ENCODE peak calls at places on chromosome 11, in four cellular contexts. H is HepG2, S is A549, M is H1. Q is an unnamed sample.

GRCh38 chr11:110968348-110969062 is 256.3 kb upstream of the ARHGAP20 start:
- DNase-seq in H (no peak), S (no peak), M (no peak), Q (no peak)

GRCh38 chr11:63875506-63875905 is 36.6 kb downstream of the MARK2 start:
- DNase-seq in H (no peak), S (no peak), M (no peak), Q (no peak)

GRCh38 chr11:76624515-76625379 is 45.8 kb downstream of the LRRC32 start:
- DNase-seq in H (no peak), S (no peak), M (no peak), Q (peak)

GRCh38 chr11:36565033-36565610 is 2.7 kb upstream of the RAG1 start:
- DNase-seq in H (no peak), S (no peak), M (no peak), Q (no peak)

GRCh38 chr11:1162153-1162497 is 4.4 kb downstream of the MUC5AC start:
- DNase-seq in H (no peak), S (no peak), M (no peak), Q (no peak)

GRCh38 chr11:77401486-77402217 is 72.2 kb downstream of the PAK1 start:
- DNase-seq in H (no peak), S (no peak), M (no peak), Q (no peak)

GRCh38 chr11:73156686-73157085 is 14.6 kb upstream of the FCHSD2 start:
- DNase-seq in H (no peak), S (no peak), M (no peak), Q (no peak)

GRCh38 chr11:10623797-10624761 is 55.6 kb upstream of the LYVE1 start:
- DNase-seq in H (peak), S (peak), M (peak), Q (peak)

GRCh38 chr11:116135897-116136296 is 631.7 kb upstream of the CADM1 start:
- DNase-seq in H (no peak), S (no peak), M (no peak), Q (no peak)

GRCh38 chr11:122436188-122436555 is 219.3 kb upstream of the UBASH3B start:
- DNase-seq in H (no peak), S (no peak), M (no peak), Q (no peak)

GRCh38 chr11:78564037-78564888 is 10.4 kb downstream of the NARS2 start:
- DNase-seq in H (peak), S (peak), M (no peak), Q (peak)

GRCh38 chr11:124837491-124837856 is 27.8 kb upstream of the ROBO3 start:
- DNase-seq in H (peak), S (peak), M (peak), Q (peak)

GRCh38 chr11:48005878-48006277 is 25.5 kb downstream of the PTPRJ start:
- DNase-seq in H (no peak), S (no peak), M (no peak), Q (no peak)

GRCh38 chr11:69089258-69089657 is 40.5 kb downstream of the TPCN2 start:
- DNase-seq in H (no peak), S (peak), M (no peak), Q (peak)

GRCh38 chr11:57482782-57483569 is 22.6 kb downstream of the RTN4RL2 start:
- DNase-seq in H (no peak), S (peak), M (peak), Q (no peak)

GRCh38 chr11:59918987-59919589 is 19.1 kb upstream of the OOSP1 start:
- DNase-seq in H (peak), S (peak), M (peak), Q (peak)

GRCh38 chr11:20055312-20055711 is 105.0 kb downstream of the DBX1 start:
- DNase-seq in H (no peak), S (no peak), M (no peak), Q (no peak)

GRCh38 chr11:34525098-34525497 is 11.5 kb upstream of the ELF5 start:
- DNase-seq in H (no peak), S (no peak), M (no peak), Q (no peak)

GRCh38 chr11:33893711-33894401 is 2.0 kb upstream of the LMO2 start:
- DNase-seq in H (no peak), S (no peak), M (no peak), Q (peak)

GRCh38 chr11:113256431-113257227 is 57.8 kb upstream of the TTC12 start:
- DNase-seq in H (no peak), S (no peak), M (no peak), Q (no peak)

GRCh38 chr11:95081010-95081409 is 8.6 kb upstream of the ENDOD1 start:
- DNase-seq in H (no peak), S (no peak), M (no peak), Q (no peak)

GRCh38 chr11:19711911-19712280 is 741 bp upstream of the NAV2 start:
- DNase-seq in H (no peak), S (no peak), M (no peak), Q (no peak)

GRCh38 chr11:10439924-10440323 is 15.1 kb upstream of the AMPD3 start:
- DNase-seq in H (no peak), S (no peak), M (no peak), Q (no peak)

GRCh38 chr11:8720376-8720775 is 37.8 kb downstream of the RPL27A start:
- DNase-seq in H (no peak), S (no peak), M (no peak), Q (no peak)

GRCh38 chr11:10387209-10388083 is 67.6 kb upstream of the AMPD3 start:
- DNase-seq in H (no peak), S (no peak), M (peak), Q (no peak)

GRCh38 chr11:5380740-5381342 is 2.8 kb upstream of the OR51M1 start:
- DNase-seq in H (peak), S (peak), M (peak), Q (peak)

GRCh38 chr11:16839821-16840220 is 101.4 kb downstream of the C11orf58 start:
- DNase-seq in H (no peak), S (no peak), M (no peak), Q (no peak)

GRCh38 chr11:92390783-92391182 is 166.2 kb downstream of the FAT3 start:
- DNase-seq in H (no peak), S (no peak), M (no peak), Q (no peak)

GRCh38 chr11:61384271-61385242 is 7.8 kb upstream of the TMEM216 start:
- DNase-seq in H (peak), S (peak), M (peak), Q (peak)
- TF ChIP-seq PHF8 in H (no peak), S (no peak), M (no peak), Q (no peak)

GRCh38 chr11:118609380-118610219 is 2.2 kb downstream of the PHLDB1 start:
- DNase-seq in H (no peak), S (no peak), M (peak), Q (no peak)
- TF ChIP-seq PHF8 in H (no peak), S (no peak), M (no peak), Q (no peak)

GRCh38 chr11:45739866-45740265 is 65.1 kb upstream of the SLC35C1 start:
- DNase-seq in H (no peak), S (peak), M (no peak), Q (no peak)
- TF ChIP-seq PHF8 in H (no peak), S (no peak), M (no peak), Q (no peak)

GRCh38 chr11:12298610-12299009 is 78.8 kb upstream of the PARVA start:
- DNase-seq in H (no peak), S (no peak), M (no peak), Q (no peak)

GRCh38 chr11:12306830-12307229 is 70.5 kb upstream of the PARVA start:
- DNase-seq in H (no peak), S (no peak), M (no peak), Q (no peak)

GRCh38 chr11:12303431-12304149 is 73.8 kb upstream of the PARVA start:
- DNase-seq in H (no peak), S (no peak), M (no peak), Q (no peak)

DNA sequence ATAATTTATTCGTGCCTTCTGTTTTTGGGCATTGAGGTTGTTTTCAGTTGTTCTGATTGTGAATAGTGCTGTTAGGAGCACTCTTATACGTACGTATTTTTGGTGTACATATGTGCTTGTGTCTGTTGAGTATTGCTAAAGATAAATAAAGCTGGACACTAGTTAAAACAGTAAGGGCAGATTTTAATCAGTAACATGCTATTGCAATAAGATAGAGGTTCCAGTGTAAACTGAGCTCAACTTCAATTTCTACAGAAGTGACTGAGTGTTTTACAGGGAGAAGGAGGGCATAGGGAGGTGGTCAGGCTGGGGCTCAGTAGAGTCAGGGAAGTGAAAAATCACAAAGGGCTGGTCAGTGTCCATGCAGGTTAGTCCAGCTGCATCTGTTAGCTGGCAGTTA is 76.0 kb upstream of the PARVA start:
- DNase-seq in H (no peak), S (no peak), M (no peak), Q (no peak)
- TF ChIP-seq PHF8 in H (no peak), S (no peak), M (no peak), Q (no peak)

GRCh38 chr11:67584205-67584880 is 731 bp downstream of the GSTP1 start:
- DNase-seq in H (no peak), S (no peak), M (peak), Q (peak)
- TF ChIP-seq PHF8 in H (no peak), S (no peak), M (no peak), Q (no peak)

DNA sequence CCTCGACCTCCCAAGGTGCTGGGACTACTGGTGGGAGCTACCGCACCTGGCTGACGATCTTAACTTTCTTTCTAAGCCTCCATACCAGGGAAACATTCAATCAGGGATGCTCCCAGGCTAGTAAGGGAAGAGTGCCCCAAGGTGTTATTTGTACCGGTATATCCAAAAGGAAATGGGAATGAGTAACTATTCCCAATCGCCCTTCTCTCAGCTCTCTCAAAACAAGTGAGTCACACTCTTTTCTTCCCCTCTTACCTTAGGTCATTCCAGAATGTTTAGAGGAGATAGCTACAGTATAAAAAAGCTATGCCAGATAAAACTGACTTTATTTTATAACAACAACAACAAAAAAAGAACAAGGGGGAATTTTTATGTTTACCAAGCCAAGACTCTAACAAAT is 13.7 kb downstream of the DCDC1 start:
- DNase-seq in H (no peak), S (no peak), M (no peak), Q (no peak)
- TF ChIP-seq PHF8 in H (no peak), S (no peak), M (no peak), Q (no peak)

GRCh38 chr11:13287026-13287425 is 9.4 kb downstream of the BMAL1 start:
- DNase-seq in H (no peak), S (no peak), M (no peak), Q (no peak)
- TF ChIP-seq PHF8 in H (no peak), S (no peak), M (no peak), Q (no peak)

GRCh38 chr11:46388619-46389449 is 2.7 kb downstream of the CHRM4 start:
- DNase-seq in H (no peak), S (no peak), M (no peak), Q (peak)

GRCh38 chr11:46387919-46388618 is 3.5 kb downstream of the CHRM4 start:
- DNase-seq in H (no peak), S (no peak), M (no peak), Q (peak)

GRCh38 chr11:46390331-46391171 is 1.0 kb downstream of the CHRM4 start:
- DNase-seq in H (no peak), S (no peak), M (peak), Q (no peak)

GRCh38 chr11:46391186-46391577 is 394 bp downstream of the CHRM4 start:
- DNase-seq in H (no peak), S (no peak), M (peak), Q (no peak)

GRCh38 chr11:46389450-46390330 is 1.9 kb downstream of the CHRM4 start:
- DNase-seq in H (peak), S (peak), M (peak), Q (peak)
- TF ChIP-seq PHF8 in H (peak), S (no peak), M (no peak), Q (no peak)